ENCODE peak calls at places on chromosomes 5 and 9, in seven cellular contexts. One of them, this sample, is unnamed.

GRCh38 chr9:15349892-15350761 is 43.1 kb upstream of the TTC39B start:
- DNase-seq in dorsolateral prefrontal cortex: no peak
- DNase-seq in transverse colon: peak
- DNase-seq in WTC11: no peak
- DNase-seq in SK-N-SH: no peak
- DNase-seq in prostate gland: no peak
- DNase-seq in bronchial epithelial cell: peak
- DNase-seq in this sample: no peak

GRCh38 chr9:109282302-109282701 is 38.6 kb downstream of the EPB41L4B start:
- DNase-seq in dorsolateral prefrontal cortex: no peak
- DNase-seq in transverse colon: no peak
- DNase-seq in WTC11: no peak
- DNase-seq in SK-N-SH: no peak
- DNase-seq in prostate gland: no peak
- DNase-seq in bronchial epithelial cell: no peak
- DNase-seq in this sample: no peak

GRCh38 chr9:18568969-18569368 is 95.0 kb downstream of the ADAMTSL1 start:
- DNase-seq in dorsolateral prefrontal cortex: no peak
- DNase-seq in transverse colon: no peak
- DNase-seq in WTC11: no peak
- DNase-seq in SK-N-SH: peak
- DNase-seq in prostate gland: no peak
- DNase-seq in bronchial epithelial cell: no peak
- DNase-seq in this sample: no peak

GRCh38 chr9:93501406-93501805 is 48.0 kb upstream of the FAM120AOS start:
- DNase-seq in dorsolateral prefrontal cortex: no peak
- DNase-seq in transverse colon: no peak
- DNase-seq in WTC11: no peak
- DNase-seq in SK-N-SH: no peak
- DNase-seq in prostate gland: no peak
- DNase-seq in bronchial epithelial cell: peak
- DNase-seq in this sample: no peak

GRCh38 chr9:137396227-137396626 is 26.7 kb downstream of the EXD3 start:
- DNase-seq in dorsolateral prefrontal cortex: no peak
- DNase-seq in transverse colon: no peak
- DNase-seq in WTC11: no peak
- DNase-seq in SK-N-SH: no peak
- DNase-seq in prostate gland: no peak
- DNase-seq in bronchial epithelial cell: peak
- DNase-seq in this sample: no peak

GRCh38 chr5:72363146-72363802 is 43.1 kb downstream of the PTCD2 start:
- DNase-seq in dorsolateral prefrontal cortex: no peak
- DNase-seq in transverse colon: no peak
- DNase-seq in WTC11: no peak
- DNase-seq in SK-N-SH: no peak
- DNase-seq in prostate gland: no peak
- DNase-seq in bronchial epithelial cell: peak
- DNase-seq in this sample: no peak

GRCh38 chr5:3226171-3226570 is 369.5 kb upstream of the IRX1 start:
- DNase-seq in dorsolateral prefrontal cortex: peak
- DNase-seq in transverse colon: no peak
- DNase-seq in WTC11: no peak
- DNase-seq in SK-N-SH: no peak
- DNase-seq in prostate gland: no peak
- DNase-seq in bronchial epithelial cell: no peak
- DNase-seq in this sample: no peak

GRCh38 chr9:18473551-18474279 is at the start of gene ADAMTSL1:
- DNase-seq in dorsolateral prefrontal cortex: peak
- DNase-seq in transverse colon: peak
- DNase-seq in WTC11: peak
- DNase-seq in SK-N-SH: peak
- DNase-seq in prostate gland: peak
- DNase-seq in bronchial epithelial cell: no peak
- DNase-seq in this sample: no peak

GRCh38 chr5:132056610-132057497 is 3.6 kb upstream of the IL3 start:
- DNase-seq in dorsolateral prefrontal cortex: peak
- DNase-seq in transverse colon: peak
- DNase-seq in WTC11: no peak
- DNase-seq in SK-N-SH: peak
- DNase-seq in prostate gland: no peak
- DNase-seq in bronchial epithelial cell: no peak
- DNase-seq in this sample: peak

GRCh38 chr9:82588801-82589200 is 474.1 kb downstream of the RASEF start:
- DNase-seq in dorsolateral prefrontal cortex: no peak
- DNase-seq in transverse colon: no peak
- DNase-seq in WTC11: no peak
- DNase-seq in SK-N-SH: no peak
- DNase-seq in prostate gland: no peak
- DNase-seq in bronchial epithelial cell: no peak
- DNase-seq in this sample: no peak

GRCh38 chr5:68356623-68357022 is 141.1 kb downstream of the PIK3R1 start:
- DNase-seq in dorsolateral prefrontal cortex: no peak
- DNase-seq in transverse colon: no peak
- DNase-seq in WTC11: no peak
- DNase-seq in SK-N-SH: no peak
- DNase-seq in prostate gland: no peak
- DNase-seq in bronchial epithelial cell: no peak
- DNase-seq in this sample: no peak

GRCh38 chr5:132797651-132798050 is 15.5 kb upstream of the SOWAHA start:
- DNase-seq in dorsolateral prefrontal cortex: peak
- DNase-seq in transverse colon: no peak
- DNase-seq in WTC11: no peak
- DNase-seq in SK-N-SH: no peak
- DNase-seq in prostate gland: no peak
- DNase-seq in bronchial epithelial cell: no peak
- DNase-seq in this sample: no peak

DNA sequence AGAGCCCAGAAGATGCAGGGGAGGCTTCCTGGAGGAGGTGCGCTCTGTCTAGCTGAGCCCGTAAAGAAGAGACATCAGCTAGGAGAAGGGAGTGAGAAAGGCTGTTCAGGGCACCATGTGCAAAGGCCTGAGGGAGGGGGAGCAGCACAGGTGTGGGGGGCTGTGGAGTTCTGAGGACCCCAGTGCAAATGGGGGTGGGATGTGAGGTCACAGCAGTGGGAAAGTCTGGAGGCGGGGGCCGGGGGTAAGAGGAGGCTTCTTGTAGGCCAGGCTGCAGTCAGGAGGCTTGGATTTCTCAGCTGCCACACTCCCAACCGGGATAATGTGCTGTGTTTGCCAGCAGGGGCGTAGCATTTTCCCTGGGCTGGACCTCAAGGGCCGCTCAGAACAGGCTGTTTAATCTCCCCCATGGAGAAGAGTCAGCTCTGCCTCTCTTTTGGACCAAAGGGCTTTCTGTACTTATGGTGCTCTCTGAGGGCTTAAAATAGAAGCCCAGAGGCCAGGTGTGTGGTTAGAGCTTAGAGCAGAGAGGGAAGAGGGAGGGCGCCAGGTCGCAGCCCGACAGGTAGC is 5.7 kb downstream of the NEURL1B start:
- DNase-seq in dorsolateral prefrontal cortex: no peak
- DNase-seq in transverse colon: peak
- DNase-seq in WTC11: peak
- DNase-seq in SK-N-SH: no peak
- DNase-seq in prostate gland: no peak
- DNase-seq in bronchial epithelial cell: peak
- DNase-seq in this sample: no peak
- TF ChIP-seq CTCF in dorsolateral prefrontal cortex: peak
- TF ChIP-seq CTCF in transverse colon: peak
- TF ChIP-seq CTCF in WTC11: peak
- TF ChIP-seq CTCF in SK-N-SH: no peak
- TF ChIP-seq CTCF in prostate gland: no peak
- TF ChIP-seq CTCF in bronchial epithelial cell: peak
- TF ChIP-seq CTCF in this sample: peak

DNA sequence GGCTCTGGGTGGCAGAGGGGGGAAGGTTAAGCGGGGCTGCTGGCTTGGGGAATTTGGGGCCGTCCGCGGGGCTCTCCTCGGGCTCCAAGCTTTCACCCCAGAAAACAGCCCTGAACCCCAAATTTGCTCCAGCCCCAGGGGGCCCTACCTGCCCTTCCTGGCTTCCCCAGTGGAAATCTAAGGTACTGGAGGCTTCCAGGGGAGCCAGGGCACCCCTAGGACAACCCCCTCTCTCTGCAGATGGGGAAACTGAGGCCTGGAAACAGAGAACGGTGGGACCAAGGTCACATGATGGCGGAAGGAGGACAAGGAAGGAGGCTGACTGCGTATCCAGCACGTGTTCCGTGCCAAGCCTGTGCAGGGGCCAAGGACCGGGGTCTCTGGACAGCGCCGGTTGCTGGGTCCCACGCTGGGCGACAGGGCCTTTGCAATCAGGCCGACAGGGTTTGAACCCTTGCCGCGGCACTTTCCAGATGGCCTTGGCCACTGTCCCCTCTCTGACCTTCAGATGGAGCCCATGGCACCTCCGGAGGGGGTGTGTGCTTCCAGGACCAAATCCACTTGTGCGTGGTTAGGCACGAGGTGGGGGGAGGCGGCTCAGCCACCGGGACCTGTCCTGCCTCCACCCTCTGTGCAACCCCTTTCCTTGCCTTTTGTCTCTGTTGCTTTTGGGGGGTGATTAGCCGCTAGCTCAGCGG is 183.1 kb downstream of the C9orf50 start:
- DNase-seq in dorsolateral prefrontal cortex: no peak
- DNase-seq in transverse colon: no peak
- DNase-seq in WTC11: peak
- DNase-seq in SK-N-SH: peak
- DNase-seq in prostate gland: no peak
- DNase-seq in bronchial epithelial cell: no peak
- DNase-seq in this sample: no peak
- TF ChIP-seq CTCF in dorsolateral prefrontal cortex: no peak
- TF ChIP-seq CTCF in transverse colon: no peak
- TF ChIP-seq CTCF in WTC11: no peak
- TF ChIP-seq CTCF in SK-N-SH: no peak
- TF ChIP-seq CTCF in prostate gland: no peak
- TF ChIP-seq CTCF in bronchial epithelial cell: no peak
- TF ChIP-seq CTCF in this sample: no peak

GRCh38 chr9:114385412-114386181 is 2.2 kb downstream of the AKNA start:
- DNase-seq in dorsolateral prefrontal cortex: peak
- DNase-seq in transverse colon: peak
- DNase-seq in WTC11: no peak
- DNase-seq in SK-N-SH: no peak
- DNase-seq in prostate gland: peak
- DNase-seq in bronchial epithelial cell: peak
- DNase-seq in this sample: no peak

GRCh38 chr9:114380988-114381387 is 6.8 kb downstream of the AKNA start:
- DNase-seq in dorsolateral prefrontal cortex: no peak
- DNase-seq in transverse colon: no peak
- DNase-seq in WTC11: no peak
- DNase-seq in SK-N-SH: no peak
- DNase-seq in prostate gland: no peak
- DNase-seq in bronchial epithelial cell: no peak
- DNase-seq in this sample: no peak

GRCh38 chr9:114383866-114384231 is 3.9 kb downstream of the AKNA start:
- DNase-seq in dorsolateral prefrontal cortex: no peak
- DNase-seq in transverse colon: no peak
- DNase-seq in WTC11: no peak
- DNase-seq in SK-N-SH: no peak
- DNase-seq in prostate gland: no peak
- DNase-seq in bronchial epithelial cell: no peak
- DNase-seq in this sample: no peak

GRCh38 chr9:114384836-114385411 is 2.9 kb downstream of the AKNA start:
- DNase-seq in dorsolateral prefrontal cortex: no peak
- DNase-seq in transverse colon: no peak
- DNase-seq in WTC11: no peak
- DNase-seq in SK-N-SH: no peak
- DNase-seq in prostate gland: no peak
- DNase-seq in bronchial epithelial cell: no peak
- DNase-seq in this sample: no peak

DNA sequence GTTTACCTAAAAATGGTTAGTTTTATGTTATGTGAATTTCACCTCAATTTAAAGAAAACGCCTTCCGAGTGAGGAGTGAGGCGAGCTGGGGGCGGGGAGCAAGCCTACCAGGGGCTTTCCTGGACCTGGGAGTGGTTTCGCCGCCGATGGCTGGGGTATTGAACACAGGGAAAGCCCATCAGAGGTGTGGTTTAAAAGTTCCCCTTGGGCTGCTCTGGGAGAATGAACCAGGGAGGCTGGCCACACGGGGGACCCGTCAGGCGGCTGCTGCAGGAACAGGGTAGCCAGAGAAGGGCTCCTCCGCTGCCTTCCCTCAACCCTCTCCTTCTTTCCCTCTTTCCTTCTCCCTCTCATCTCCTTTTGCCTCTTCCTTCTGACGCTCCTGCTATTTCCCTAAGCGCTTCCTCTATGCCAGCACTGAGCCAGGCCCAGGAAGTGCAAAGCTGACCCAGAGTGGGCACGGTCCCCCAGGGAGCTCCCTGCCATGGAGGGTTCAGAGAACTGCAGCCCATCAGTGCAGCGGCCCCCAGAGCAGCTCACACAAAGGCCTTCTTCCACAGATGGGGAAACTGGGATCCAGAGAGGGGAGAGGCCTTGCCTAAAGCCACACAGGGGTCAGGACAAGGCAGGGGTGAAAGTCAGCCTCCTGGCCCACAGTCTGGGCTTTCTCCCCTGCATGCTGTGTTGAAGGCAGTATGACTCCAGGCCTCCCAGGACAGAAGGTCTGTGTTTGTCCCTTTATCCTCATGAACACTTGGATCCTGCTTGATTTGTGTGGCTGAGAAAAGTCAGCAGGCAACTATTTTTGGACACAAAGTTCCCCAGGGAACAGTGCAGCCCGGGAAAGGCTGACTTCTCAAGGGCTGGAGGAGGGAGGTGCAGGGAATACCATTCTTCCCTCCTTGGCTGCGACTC is 4.6 kb downstream of the AKNA start:
- DNase-seq in dorsolateral prefrontal cortex: no peak
- DNase-seq in transverse colon: peak
- DNase-seq in WTC11: peak
- DNase-seq in SK-N-SH: no peak
- DNase-seq in prostate gland: no peak
- DNase-seq in bronchial epithelial cell: no peak
- DNase-seq in this sample: no peak
- TF ChIP-seq CTCF in dorsolateral prefrontal cortex: no peak
- TF ChIP-seq CTCF in transverse colon: no peak
- TF ChIP-seq CTCF in WTC11: no peak
- TF ChIP-seq CTCF in SK-N-SH: no peak
- TF ChIP-seq CTCF in prostate gland: no peak
- TF ChIP-seq CTCF in bronchial epithelial cell: no peak
- TF ChIP-seq CTCF in this sample: peak

GRCh38 chr9:120866651-120867050 is 10.3 kb downstream of the PHF19 start:
- DNase-seq in dorsolateral prefrontal cortex: no peak
- DNase-seq in transverse colon: no peak
- DNase-seq in WTC11: no peak
- DNase-seq in SK-N-SH: no peak
- DNase-seq in prostate gland: no peak
- DNase-seq in bronchial epithelial cell: no peak
- DNase-seq in this sample: no peak

GRCh38 chr9:120861935-120862334 is 15.1 kb downstream of the PHF19 start:
- DNase-seq in dorsolateral prefrontal cortex: no peak
- DNase-seq in transverse colon: no peak
- DNase-seq in WTC11: no peak
- DNase-seq in SK-N-SH: no peak
- DNase-seq in prostate gland: no peak
- DNase-seq in bronchial epithelial cell: no peak
- DNase-seq in this sample: no peak

GRCh38 chr9:120864719-120865118 is 12.3 kb downstream of the PHF19 start:
- DNase-seq in dorsolateral prefrontal cortex: no peak
- DNase-seq in transverse colon: no peak
- DNase-seq in WTC11: no peak
- DNase-seq in SK-N-SH: no peak
- DNase-seq in prostate gland: no peak
- DNase-seq in bronchial epithelial cell: no peak
- DNase-seq in this sample: no peak

GRCh38 chr9:120862452-120862851 is 14.5 kb downstream of the PHF19 start:
- DNase-seq in dorsolateral prefrontal cortex: no peak
- DNase-seq in transverse colon: no peak
- DNase-seq in WTC11: no peak
- DNase-seq in SK-N-SH: no peak
- DNase-seq in prostate gland: no peak
- DNase-seq in bronchial epithelial cell: no peak
- DNase-seq in this sample: no peak

GRCh38 chr9:120863833-120864232 is 13.2 kb downstream of the PHF19 start:
- DNase-seq in dorsolateral prefrontal cortex: no peak
- DNase-seq in transverse colon: no peak
- DNase-seq in WTC11: no peak
- DNase-seq in SK-N-SH: no peak
- DNase-seq in prostate gland: no peak
- DNase-seq in bronchial epithelial cell: no peak
- DNase-seq in this sample: no peak
- TF ChIP-seq CTCF in dorsolateral prefrontal cortex: no peak
- TF ChIP-seq CTCF in transverse colon: no peak
- TF ChIP-seq CTCF in WTC11: no peak
- TF ChIP-seq CTCF in SK-N-SH: no peak
- TF ChIP-seq CTCF in prostate gland: no peak
- TF ChIP-seq CTCF in bronchial epithelial cell: no peak
- TF ChIP-seq CTCF in this sample: no peak

This sample was measured in progenitor cell of endocrine pancreas.